ENCODE peak calls at places on chromosomes 13 and 19, in eight cellular contexts. Z is cardiac muscle cell, M is progenitor cell of endocrine pancreas, H is AG04450, O is A549, U is AG09319, G is tibial nerve, N is astrocyte. C is an unnamed sample.

GRCh38 chr13:110841846-110842245 is 73.0 kb downstream of the ANKRD10 start:
- DNase-seq in Z (no peak), M (no peak), H (no peak), O (no peak), U (no peak), G (no peak), N (no peak), C (no peak)

GRCh38 chr13:113724780-113725315 is 34.2 kb upstream of the TMEM255B start:
- DNase-seq in Z (peak), M (peak), H (no peak), O (peak), U (no peak), G (peak), N (peak), C (peak)

GRCh38 chr13:36789061-36789460 is 30.0 kb upstream of the RFXAP start:
- DNase-seq in Z (no peak), M (no peak), H (no peak), O (no peak), U (no peak), G (no peak), N (no peak), C (no peak)

GRCh38 chr13:83150616-83151307 is 731.5 kb downstream of the SLITRK1 start:
- DNase-seq in Z (no peak), M (no peak), H (no peak), O (no peak), U (no peak), G (no peak), N (no peak), C (no peak)

GRCh38 chr13:98972627-98973026 is 5.2 kb downstream of the DOCK9 start:
- DNase-seq in Z (peak), M (no peak), H (no peak), O (no peak), U (no peak), G (no peak), N (peak), C (no peak)

GRCh38 chr13:32791545-32792172 is 205.4 kb downstream of the PDS5B start:
- DNase-seq in Z (no peak), M (no peak), H (no peak), O (peak), U (no peak), G (no peak), N (no peak), C (no peak)

GRCh38 chr19:47490847-47491246 is 6.8 kb upstream of the KPTN start:
- DNase-seq in Z (no peak), M (no peak), H (no peak), O (no peak), U (no peak), G (no peak), N (no peak), C (no peak)

GRCh38 chr13:28603033-28603664 is 55.8 kb upstream of the POMP start:
- DNase-seq in Z (no peak), M (no peak), H (no peak), O (no peak), U (no peak), G (no peak), N (no peak), C (no peak)

GRCh38 chr13:41156611-41157010 is 24.0 kb upstream of the KBTBD6 start:
- DNase-seq in Z (no peak), M (no peak), H (no peak), O (no peak), U (no peak), G (no peak), N (no peak), C (no peak)

GRCh38 chr13:101111894-101112293 is 304.4 kb downstream of the NALCN start:
- DNase-seq in Z (no peak), M (no peak), H (no peak), O (no peak), U (no peak), G (no peak), N (no peak), C (no peak)

GRCh38 chr19:10290876-10291553 is 1.3 kb downstream of the ICAM5 start:
- DNase-seq in Z (peak), M (no peak), H (no peak), O (peak), U (no peak), G (no peak), N (no peak), C (no peak)

GRCh38 chr13:69331245-69331644 is 776.4 kb upstream of the ATXN8OS start:
- DNase-seq in Z (no peak), M (no peak), H (no peak), O (no peak), U (no peak), G (no peak), N (peak), C (no peak)

GRCh38 chr13:109954441-109954840 is 168.1 kb upstream of the IRS2 start:
- DNase-seq in Z (no peak), M (no peak), H (no peak), O (no peak), U (no peak), G (no peak), N (no peak), C (no peak)

GRCh38 chr19:33804021-33804799 is 7.5 kb downstream of the KCTD15 start:
- DNase-seq in Z (no peak), M (no peak), H (no peak), O (peak), U (no peak), G (peak), N (peak), C (no peak)

GRCh38 chr13:27830010-27830409 is 37.7 kb downstream of the GSX1 start:
- DNase-seq in Z (peak), M (peak), H (no peak), O (peak), U (no peak), G (peak), N (no peak), C (peak)

GRCh38 chr19:41860419-41861097 is 503 bp downstream of the RPS19 start:
- DNase-seq in Z (no peak), M (no peak), H (no peak), O (no peak), U (no peak), G (no peak), N (no peak), C (no peak)

GRCh38 chr19:18408053-18408476 is 10.6 kb upstream of the LRRC25 start:
- DNase-seq in Z (no peak), M (no peak), H (no peak), O (no peak), U (no peak), G (no peak), N (no peak), C (no peak)

GRCh38 chr13:90834700-90835099 is 512.8 kb upstream of the MIR17HG start:
- DNase-seq in Z (no peak), M (no peak), H (no peak), O (no peak), U (no peak), G (no peak), N (no peak), C (no peak)

GRCh38 chr13:39035204-39035603 is 2.7 kb downstream of the PROSER1 start:
- DNase-seq in Z (no peak), M (no peak), H (no peak), O (no peak), U (no peak), G (no peak), N (no peak), C (no peak)

GRCh38 chr13:31835932-31836331 is 96.6 kb downstream of the RXFP2 start:
- DNase-seq in Z (no peak), M (no peak), H (peak), O (no peak), U (no peak), G (no peak), N (peak), C (no peak)

GRCh38 chr13:36420437-36420891 is 11.8 kb upstream of the CCNA1 start:
- DNase-seq in Z (peak), M (peak), H (peak), O (peak), U (peak), G (peak), N (peak), C (peak)

GRCh38 chr13:41960195-41960699 is 662 bp downstream of the VWA8 start:
- DNase-seq in Z (peak), M (no peak), H (no peak), O (no peak), U (no peak), G (no peak), N (peak), C (no peak)

GRCh38 chr19:46206176-46206575 is 23.4 kb upstream of the IGFL1 start:
- DNase-seq in Z (no peak), M (no peak), H (no peak), O (peak), U (no peak), G (no peak), N (no peak), C (no peak)

GRCh38 chr19:38769635-38770211 is 3.6 kb downstream of the LGALS7 start:
- DNase-seq in Z (peak), M (peak), H (peak), O (peak), U (peak), G (peak), N (peak), C (peak)

GRCh38 chr13:73336789-73337188 is 278.0 kb downstream of the KLF5 start:
- DNase-seq in Z (no peak), M (no peak), H (no peak), O (peak), U (no peak), G (no peak), N (no peak), C (no peak)

GRCh38 chr13:49071341-49071937 is 95.7 kb downstream of the FNDC3A start:
- DNase-seq in Z (no peak), M (no peak), H (no peak), O (no peak), U (no peak), G (no peak), N (peak), C (no peak)

DNA sequence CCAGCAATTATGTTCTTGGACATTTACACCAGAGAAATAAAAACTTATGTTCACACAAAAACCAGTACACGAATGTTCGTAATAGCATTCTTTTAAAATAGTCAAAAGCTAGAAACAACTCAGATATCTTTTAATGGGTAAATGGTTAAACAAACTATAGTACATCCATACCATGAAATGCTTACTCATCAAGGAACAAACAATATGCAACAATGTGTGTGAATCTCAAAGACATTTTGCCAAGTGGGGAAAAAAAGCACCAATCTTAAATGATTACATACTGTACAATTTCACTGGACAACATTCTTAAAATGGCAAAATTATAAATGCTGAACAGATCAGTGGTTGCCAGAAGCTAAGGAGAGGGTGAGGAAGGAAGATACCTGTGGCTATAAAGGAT is 36.6 kb downstream of the MYCBP2 start:
- DNase-seq in Z (no peak), M (no peak), H (no peak), O (no peak), U (no peak), G (no peak), N (no peak), C (no peak)
- TF ChIP-seq CTCF in Z (no peak), M (no peak), H (no peak), O (no peak), U (no peak), G (no peak), N (no peak), C (no peak)

DNA sequence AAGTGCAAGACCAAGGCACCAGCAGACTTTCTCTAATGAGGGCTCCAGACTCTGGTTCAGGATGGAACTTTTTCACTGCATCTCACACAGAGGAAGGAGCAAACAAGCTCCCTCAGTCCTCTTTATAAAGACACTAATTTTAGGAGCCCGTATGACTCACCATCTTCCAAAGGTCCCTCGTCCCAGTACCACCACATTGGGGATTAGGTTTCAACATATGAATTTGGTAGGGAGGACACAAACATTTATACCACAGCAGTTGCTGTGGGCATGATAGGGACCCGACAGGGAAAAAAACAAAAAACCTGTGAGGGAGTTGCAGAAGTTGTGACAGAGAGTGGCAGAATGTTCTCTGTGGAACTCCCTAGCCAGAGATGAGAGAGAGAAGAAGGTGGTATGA is 6.5 kb upstream of the CNMD start:
- DNase-seq in Z (no peak), M (no peak), H (no peak), O (no peak), U (no peak), G (no peak), N (no peak), C (no peak)
- TF ChIP-seq CTCF in Z (no peak), M (no peak), H (no peak), O (no peak), U (no peak), G (no peak), N (no peak), C (no peak)

GRCh38 chr13:103883152-103883551 is 816.9 kb upstream of the SLC10A2 start:
- DNase-seq in Z (peak), M (peak), H (peak), O (peak), U (peak), G (peak), N (peak), C (peak)
- TF ChIP-seq CTCF in Z (peak), M (peak), H (peak), O (peak), U (no peak), G (peak), N (peak), C (peak)

GRCh38 chr13:20093946-20094345 is 66.9 kb downstream of the GJA3 start:
- DNase-seq in Z (no peak), M (no peak), H (no peak), O (no peak), U (no peak), G (no peak), N (no peak), C (no peak)

GRCh38 chr13:20090349-20090748 is 70.5 kb downstream of the GJA3 start:
- DNase-seq in Z (no peak), M (no peak), H (no peak), O (peak), U (no peak), G (no peak), N (no peak), C (no peak)
- TF ChIP-seq CTCF in Z (peak), M (no peak), H (peak), O (no peak), U (no peak), G (no peak), N (no peak), C (no peak)

GRCh38 chr19:686589-687297 is 8.5 kb downstream of the PRSS57 start:
- DNase-seq in Z (no peak), M (no peak), H (no peak), O (no peak), U (no peak), G (no peak), N (no peak), C (no peak)
- TF ChIP-seq CTCF in Z (no peak), M (no peak), H (no peak), O (no peak), U (no peak), G (no peak), N (no peak), C (no peak)

GRCh38 chr13:106534844-106535551 is 464 bp downstream of the EFNB2 start:
- DNase-seq in Z (peak), M (peak), H (no peak), O (no peak), U (no peak), G (no peak), N (peak), C (no peak)

GRCh38 chr13:106533940-106534843 is 1.3 kb downstream of the EFNB2 start:
- DNase-seq in Z (peak), M (no peak), H (peak), O (no peak), U (no peak), G (peak), N (peak), C (peak)

GRCh38 chr13:106530907-106531520 is 4.4 kb downstream of the EFNB2 start:
- DNase-seq in Z (no peak), M (no peak), H (no peak), O (no peak), U (no peak), G (no peak), N (no peak), C (no peak)

GRCh38 chr13:106532111-106532929 is 3.1 kb downstream of the EFNB2 start:
- DNase-seq in Z (peak), M (no peak), H (no peak), O (no peak), U (no peak), G (no peak), N (peak), C (no peak)

DNA sequence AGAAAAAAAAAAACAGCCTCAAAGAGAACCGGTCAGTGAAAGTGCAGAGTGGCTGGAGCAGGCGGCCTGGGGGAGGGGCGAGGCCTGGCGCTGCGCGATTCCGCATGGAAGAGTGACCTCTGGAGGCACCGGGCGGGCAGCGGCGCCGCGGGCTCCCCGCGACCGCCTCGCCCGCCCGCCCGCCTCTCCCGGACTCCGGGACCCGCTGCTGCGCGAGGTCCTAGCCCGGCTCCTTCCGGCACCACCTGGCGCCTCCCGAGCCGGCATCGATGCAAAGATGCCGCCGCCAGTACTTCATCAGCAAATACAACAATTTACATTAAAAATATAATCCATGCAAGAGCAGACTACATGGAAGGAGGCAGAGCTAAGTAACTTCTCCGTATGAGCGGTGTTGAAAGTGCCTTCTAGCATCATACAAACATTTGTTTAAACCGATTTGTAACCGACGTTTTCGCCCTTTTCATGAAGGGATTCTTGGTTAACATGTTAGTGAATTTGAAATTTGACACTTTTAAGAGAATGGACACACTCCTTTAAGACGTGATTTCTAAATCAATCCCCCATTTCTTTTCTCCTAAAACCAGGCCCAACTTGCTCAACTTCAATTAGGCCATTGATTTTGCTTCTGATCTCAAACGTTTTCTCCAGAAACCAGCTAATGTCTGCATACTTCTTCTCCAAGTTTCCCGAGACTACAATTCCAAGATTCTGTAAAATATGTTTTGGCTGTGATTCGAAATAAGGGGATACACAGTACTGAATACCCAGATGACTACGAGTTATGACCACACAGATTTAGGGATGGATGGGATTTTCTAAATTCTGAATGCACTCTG is 2.1 kb downstream of the EFNB2 start:
- DNase-seq in Z (peak), M (peak), H (peak), O (peak), U (peak), G (peak), N (peak), C (peak)
- TF ChIP-seq CTCF in Z (peak), M (peak), H (peak), O (peak), U (peak), G (peak), N (peak), C (peak)

DNA sequence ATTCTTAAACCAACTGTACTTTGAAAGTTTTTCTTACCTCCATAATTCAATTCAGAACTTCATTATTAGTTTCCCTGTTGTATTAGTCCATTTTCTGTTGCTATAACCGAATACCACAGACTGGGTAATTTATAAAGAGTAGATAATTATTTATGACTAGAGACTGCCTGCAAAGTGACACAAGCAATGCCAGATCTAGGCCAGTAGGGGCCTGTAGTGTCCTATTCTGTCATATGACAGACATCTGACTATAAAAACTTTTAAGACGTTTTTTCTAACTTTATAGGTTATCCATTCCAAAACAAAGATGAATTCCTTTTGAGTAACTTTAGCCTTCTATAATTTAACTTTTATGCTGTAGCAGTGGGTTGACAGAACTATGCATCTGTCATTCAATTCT is 2783.8 kb downstream of the PCDH9 start:
- DNase-seq in Z (no peak), M (no peak), H (no peak), O (peak), U (no peak), G (no peak), N (no peak), C (no peak)
- TF ChIP-seq CTCF in Z (peak), M (peak), H (peak), O (peak), U (peak), G (no peak), N (peak), C (peak)

GRCh38 chr19:2544576-2545415 is 68.9 kb downstream of the GADD45B start:
- DNase-seq in Z (no peak), M (no peak), H (no peak), O (no peak), U (no peak), G (no peak), N (no peak), C (no peak)

GRCh38 chr19:2546128-2547032 is 70.5 kb downstream of the GADD45B start:
- DNase-seq in Z (peak), M (peak), H (no peak), O (no peak), U (no peak), G (peak), N (peak), C (peak)

GRCh38 chr19:2540646-2541454 is 64.9 kb downstream of the GADD45B start:
- DNase-seq in Z (peak), M (peak), H (peak), O (peak), U (peak), G (peak), N (peak), C (peak)

GRCh38 chr19:2542341-2543069 is 66.6 kb downstream of the GADD45B start:
- DNase-seq in Z (peak), M (no peak), H (no peak), O (peak), U (no peak), G (no peak), N (peak), C (no peak)

GRCh38 chr19:2543463-2544442 is 67.8 kb downstream of the GADD45B start:
- DNase-seq in Z (peak), M (peak), H (peak), O (peak), U (peak), G (peak), N (peak), C (peak)
- TF ChIP-seq CTCF in Z (peak), M (no peak), H (peak), O (no peak), U (peak), G (peak), N (no peak), C (no peak)

GRCh38 chr19:51327066-51327985 is 14.6 kb downstream of the VSIG10L start:
- DNase-seq in Z (peak), M (no peak), H (no peak), O (peak), U (no peak), G (no peak), N (no peak), C (no peak)
- TF ChIP-seq CTCF in Z (peak), M (peak), H (no peak), O (peak), U (no peak), G (no peak), N (no peak), C (no peak)

C was measured in neural crest cell.